ENCODE peak calls at places on chromosomes 5 and 9, in seven cellular contexts. Y is midbrain; D is naive thymus-derived CD8-positive, alpha-beta T cell; S is endothelial cell; Q is IMR-90; U is GOT3; B is HTR-8/SVneo. J is an unnamed sample.

GRCh38 chr9:121557581-121558422 is 58.2 kb upstream of the GGTA1 start:
- DNase-seq in U (no peak), S (peak), D (no peak), Y (peak), B (peak), Q (peak), J (no peak)

GRCh38 chr9:91037511-91038482 is 236.2 kb downstream of the SYK start:
- DNase-seq in U (no peak), D (no peak), B (peak), Q (peak), Y (no peak), S (no peak), J (peak)

GRCh38 chr5:74389531-74390305 is 250.8 kb downstream of the ENC1 start:
- DNase-seq in S (no peak), D (no peak), Y (no peak), Q (no peak), U (no peak), B (no peak), J (no peak)

GRCh38 chr5:109102291-109102690 is 307.5 kb downstream of the PJA2 start:
- DNase-seq in Q (no peak), U (no peak), D (no peak), S (no peak), B (no peak), Y (no peak), J (no peak)

GRCh38 chr5:178368278-178368677 is 135.7 kb upstream of the PHYKPL start:
- DNase-seq in B (no peak), Q (no peak), Y (no peak), S (no peak), U (no peak), D (no peak), J (no peak)

GRCh38 chr5:91293131-91293530 is 90.0 kb downstream of the ARRDC3 start:
- DNase-seq in Y (no peak), Q (peak), B (peak), S (no peak), U (no peak), D (no peak), J (peak)

GRCh38 chr5:13505326-13505725 is 439.2 kb downstream of the DNAH5 start:
- DNase-seq in Q (no peak), Y (no peak), B (no peak), S (no peak), D (no peak), U (no peak), J (no peak)

GRCh38 chr9:81562221-81563019 is 126.9 kb downstream of the TLE1 start:
- DNase-seq in B (peak), Y (no peak), D (no peak), U (no peak), Q (peak), S (no peak), J (peak)

GRCh38 chr5:65037845-65038815 is 269.4 kb downstream of the CWC27 start:
- DNase-seq in Q (no peak), U (no peak), D (peak), B (peak), S (no peak), Y (no peak), J (no peak)

GRCh38 chr9:137619240-137620090 is 660 bp downstream of the EHMT1 start:
- DNase-seq in Q (peak), D (peak), B (no peak), U (no peak), S (no peak), Y (peak), J (no peak)

GRCh38 chr5:81842795-81843377 is 92.0 kb upstream of the SSBP2 start:
- DNase-seq in U (no peak), Y (no peak), S (no peak), B (no peak), D (no peak), Q (no peak), J (no peak)

GRCh38 chr5:61805101-61805500 is 473.0 kb downstream of the ZSWIM6 start:
- DNase-seq in U (no peak), B (peak), S (no peak), Q (peak), Y (no peak), D (no peak), J (peak)

GRCh38 chr9:90459321-90459720 is 183.3 kb downstream of the DIRAS2 start:
- DNase-seq in Y (no peak), S (no peak), D (no peak), B (no peak), Q (no peak), U (no peak), J (no peak)

GRCh38 chr5:176934309-176934930 is 35.3 kb upstream of the HK3 start:
- DNase-seq in S (no peak), Q (no peak), U (no peak), D (no peak), B (no peak), Y (no peak), J (no peak)

GRCh38 chr5:42949348-42950090 is 90.6 kb downstream of the ANXA2R start:
- DNase-seq in B (peak), Y (no peak), U (no peak), S (no peak), D (peak), Q (peak), J (no peak)

GRCh38 chr9:87958591-87958990 is 15.7 kb downstream of the CDK20 start:
- DNase-seq in S (no peak), Q (no peak), D (no peak), U (no peak), Y (no peak), B (no peak), J (no peak)

GRCh38 chr5:172169216-172169615 is 18.8 kb downstream of the STK10 start:
- DNase-seq in B (no peak), Y (no peak), Q (no peak), S (no peak), U (no peak), D (no peak), J (no peak)

GRCh38 chr5:117713585-117714198 is 1139.1 kb upstream of the SEMA6A start:
- DNase-seq in S (peak), B (no peak), D (no peak), Q (no peak), U (no peak), Y (no peak), J (no peak)

GRCh38 chr5:31909073-31909472 is 265.0 kb downstream of the GOLPH3 start:
- DNase-seq in S (no peak), Y (no peak), U (no peak), Q (no peak), B (no peak), D (no peak), J (no peak)

GRCh38 chr9:117691367-117691766 is 12.8 kb upstream of the TLR4 start:
- DNase-seq in U (no peak), D (no peak), Y (no peak), Q (no peak), S (no peak), B (no peak), J (no peak)

GRCh38 chr9:136054146-136054545 is 40.9 kb downstream of the NACC2 start:
- DNase-seq in D (no peak), Q (no peak), B (no peak), U (no peak), S (no peak), Y (no peak), J (no peak)

GRCh38 chr9:112034216-112034611 is 137.6 kb downstream of the UGCG start:
- DNase-seq in Q (no peak), U (no peak), S (no peak), D (no peak), Y (no peak), B (no peak), J (no peak)

GRCh38 chr5:148653840-148654781 is at the start of gene HTR4:
- DNase-seq in S (peak), Y (no peak), Q (no peak), U (no peak), B (no peak), D (no peak), J (no peak)

GRCh38 chr5:160390787-160391696 is 8.8 kb downstream of the FAM200C start:
- DNase-seq in Q (peak), Y (peak), B (no peak), U (no peak), D (no peak), S (no peak), J (no peak)

GRCh38 chr5:97488126-97488668 is 305.1 kb upstream of the RIOK2 start:
- DNase-seq in D (no peak), B (no peak), Y (no peak), S (no peak), U (no peak), Q (no peak), J (no peak)

GRCh38 chr9:101495810-101496209 is 37.8 kb upstream of the RNF20 start:
- DNase-seq in D (no peak), B (no peak), Y (no peak), S (no peak), Q (peak), U (no peak), J (no peak)

GRCh38 chr9:20925256-20926046 is 106.0 kb downstream of the HACD4 start:
- DNase-seq in Y (no peak), S (no peak), Q (no peak), U (no peak), B (no peak), D (no peak), J (no peak)

GRCh38 chr5:94153736-94154450 is 412.5 kb upstream of the POU5F2 start:
- DNase-seq in Y (no peak), U (no peak), D (no peak), S (no peak), Q (peak), B (no peak), J (peak)

GRCh38 chr5:66744040-66744439 is 147.8 kb downstream of the MAST4 start:
- DNase-seq in Y (no peak), U (no peak), B (no peak), Q (peak), D (no peak), S (no peak), J (no peak)

GRCh38 chr5:16741007-16741406 is 124.2 kb upstream of the RETREG1 start:
- DNase-seq in Q (peak), U (no peak), B (no peak), Y (peak), S (no peak), D (no peak), J (no peak)

J was measured in epithelial cell of proximal tubule.